ENCODE peak calls at places on chromosomes 11 and 22, in four cellular contexts. R is GM12878, S is GM12891, P is K562. N is an unnamed sample.

GRCh38 chr11:67262731-67263675 is 3.3 kb upstream of the GRK2 start:
- DNase-seq in P (peak; percentile 81), S (peak; percentile 79), R (no peak), N (peak; percentile 93)

GRCh38 chr11:62508336-62509058 is 38.1 kb downstream of the AHNAK start:
- DNase-seq in S (no peak), P (peak; percentile 68), R (no peak), N (no peak)

GRCh38 chr11:34380696-34381095 is 22.9 kb upstream of the ABTB2 start:
- DNase-seq in R (no peak), S (no peak), P (no peak), N (no peak)

GRCh38 chr11:17256512-17256911 is 20.0 kb upstream of the NUCB2 start:
- DNase-seq in R (no peak), S (no peak), P (no peak), N (no peak)

GRCh38 chr11:103988595-103988969 is 47.9 kb upstream of the DDI1 start:
- DNase-seq in S (no peak), R (no peak), P (no peak), N (no peak)

GRCh38 chr11:15742626-15743243 is 613.6 kb downstream of the SOX6 start:
- DNase-seq in S (no peak), P (no peak), R (no peak), N (no peak)

GRCh38 chr22:44452531-44453420 is 45.3 kb downstream of the RTL6 start:
- DNase-seq in P (no peak), S (no peak), R (no peak), N (no peak)

GRCh38 chr22:27995801-27996528 is 76.9 kb upstream of the PITPNB start:
- DNase-seq in S (no peak), R (no peak), P (no peak), N (no peak)

GRCh38 chr11:6356503-6356902 is 33.8 kb upstream of the SMPD1 start:
- DNase-seq in S (no peak), R (no peak), P (no peak), N (no peak)

GRCh38 chr11:6353367-6353987 is 33.2 kb upstream of the CAVIN3 start:
- DNase-seq in S (peak; percentile 46), P (peak; percentile 64), R (peak; percentile 25), N (peak; percentile 20)

GRCh38 chr11:6350070-6350469 is 29.8 kb upstream of the CAVIN3 start:
- DNase-seq in S (no peak), P (no peak), R (no peak), N (no peak)

GRCh38 chr11:6354651-6355485 is 34.6 kb upstream of the CAVIN3 start:
- DNase-seq in S (no peak), P (no peak), R (no peak), N (no peak)

DNA sequence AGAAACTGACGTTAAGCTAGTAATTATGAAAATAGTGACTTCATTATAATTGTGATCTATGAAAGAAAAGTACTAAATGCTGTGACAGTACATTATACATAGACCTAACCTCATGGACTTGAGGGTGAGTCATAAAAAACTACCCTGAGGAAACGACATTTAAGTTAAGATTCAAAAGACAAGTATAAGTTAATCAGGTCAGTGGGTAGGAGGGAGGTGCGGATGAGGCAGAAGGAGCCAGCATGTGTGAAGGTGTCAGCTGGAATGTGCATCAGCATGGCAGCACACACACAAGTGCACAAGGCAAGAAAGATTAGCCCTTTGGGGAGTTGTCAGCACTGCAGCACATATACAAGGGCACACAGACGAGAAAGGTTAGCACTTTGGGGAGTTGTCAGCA is 31.5 kb upstream of the CAVIN3 start:
- DNase-seq in P (no peak), R (no peak), S (no peak), N (no peak)
- TF ChIP-seq SPI1 in P (no peak), R (no peak), S (no peak), N (no peak)

DNA sequence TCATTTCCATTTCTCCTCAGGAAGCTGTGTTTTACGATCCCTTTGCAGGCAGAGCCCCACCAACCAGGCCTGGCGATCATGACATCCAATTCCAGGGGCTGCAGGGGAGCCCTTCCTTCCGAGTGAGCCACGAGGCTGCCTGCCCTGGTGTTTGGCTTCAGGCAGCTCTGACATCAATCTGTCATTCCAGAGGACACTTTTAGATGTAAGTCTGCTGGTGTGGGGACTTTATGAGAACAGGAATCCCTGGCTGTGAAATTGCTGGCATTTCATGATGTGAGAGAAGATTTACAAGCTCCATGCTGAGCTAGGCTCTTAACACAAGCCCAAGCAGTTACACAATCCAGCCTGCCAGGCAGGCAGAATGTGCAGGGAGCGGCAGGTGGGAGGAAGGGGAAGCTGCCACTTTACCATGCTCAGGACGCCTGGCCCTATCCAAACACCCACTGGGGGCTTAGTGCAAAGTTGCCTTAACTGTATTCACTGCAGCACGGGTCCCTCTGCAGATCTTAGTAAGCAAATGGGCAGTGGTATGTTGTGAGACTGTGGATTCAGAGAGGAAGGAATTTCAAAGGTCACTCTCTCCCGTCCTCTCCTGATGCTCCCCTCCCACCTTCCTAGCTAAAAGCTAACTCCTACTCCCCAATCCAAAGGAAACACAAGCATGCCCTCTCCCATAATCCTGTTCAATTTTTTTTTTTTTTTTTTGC is 43.4 kb upstream of the MICAL2 start:
- DNase-seq in R (no peak), P (no peak), S (no peak), N (peak; percentile 73)
- TF ChIP-seq SPI1 in R (no peak), P (no peak), S (no peak), N (peak; percentile 26)

DNA sequence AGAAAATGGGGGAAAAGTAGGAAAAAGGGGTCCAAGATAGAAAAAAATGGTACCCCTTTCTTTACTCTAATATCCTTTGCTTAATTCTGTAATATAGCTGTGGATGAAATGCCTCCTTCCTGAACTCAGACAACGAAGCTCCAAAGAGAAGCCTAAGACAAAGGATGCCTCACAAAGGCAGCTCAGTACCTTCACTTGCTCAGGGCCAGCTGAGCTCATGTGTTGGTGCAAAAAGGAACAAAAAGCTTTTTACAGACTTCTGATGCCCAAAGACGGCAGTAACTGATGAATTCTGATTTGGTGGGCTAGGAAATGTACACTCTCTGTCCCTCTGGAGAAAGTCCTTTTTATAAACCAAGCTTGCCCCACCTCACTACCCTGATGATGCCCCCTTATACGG is 77.5 kb downstream of the DENND5A start:
- DNase-seq in S (no peak), P (no peak), R (no peak), N (no peak)
- TF ChIP-seq SPI1 in S (no peak), P (no peak), R (no peak), N (no peak)

GRCh38 chr22:38907767-38908166 is 35.8 kb upstream of the CBX6 start:
- DNase-seq in S (no peak), P (no peak), R (no peak), N (no peak)
- TF ChIP-seq SPI1 in S (no peak), P (no peak), R (no peak), N (no peak)

GRCh38 chr11:44775366-44776356 is 48.9 kb downstream of the TSPAN18 start:
- DNase-seq in S (peak; percentile 44), R (no peak), P (peak; percentile 87), N (peak; percentile 41)
- TF ChIP-seq SPI1 in S (no peak), R (no peak), P (no peak), N (no peak)

GRCh38 chr22:22397292-22397870 is 111.2 kb downstream of the ZNF280B start:
- DNase-seq in S (no peak), R (no peak), P (peak; percentile 48), N (no peak)
- TF ChIP-seq SPI1 in S (no peak), R (no peak), P (no peak), N (no peak)

DNA sequence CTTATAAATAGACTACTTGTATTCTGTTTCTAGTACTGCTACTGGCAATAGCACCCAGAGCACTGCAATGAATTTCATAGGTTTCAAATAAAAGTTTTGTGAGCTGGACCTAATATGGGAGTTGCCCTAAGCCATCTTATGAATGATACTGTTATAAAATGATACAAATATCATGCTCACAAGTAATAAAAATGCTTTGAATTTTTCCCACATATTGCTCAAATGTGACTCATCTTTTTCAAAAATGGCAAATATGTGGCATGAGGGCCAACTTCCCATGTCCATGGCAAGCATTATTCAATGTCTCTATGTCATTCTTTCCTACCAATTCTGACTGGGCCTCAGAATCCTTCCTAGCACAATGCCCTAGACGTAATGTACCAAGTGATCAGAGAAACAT is 137.6 kb downstream of the TRPC6 start:
- DNase-seq in S (no peak), R (no peak), P (no peak), N (no peak)
- TF ChIP-seq SPI1 in S (no peak), R (no peak), P (no peak), N (no peak)

DNA sequence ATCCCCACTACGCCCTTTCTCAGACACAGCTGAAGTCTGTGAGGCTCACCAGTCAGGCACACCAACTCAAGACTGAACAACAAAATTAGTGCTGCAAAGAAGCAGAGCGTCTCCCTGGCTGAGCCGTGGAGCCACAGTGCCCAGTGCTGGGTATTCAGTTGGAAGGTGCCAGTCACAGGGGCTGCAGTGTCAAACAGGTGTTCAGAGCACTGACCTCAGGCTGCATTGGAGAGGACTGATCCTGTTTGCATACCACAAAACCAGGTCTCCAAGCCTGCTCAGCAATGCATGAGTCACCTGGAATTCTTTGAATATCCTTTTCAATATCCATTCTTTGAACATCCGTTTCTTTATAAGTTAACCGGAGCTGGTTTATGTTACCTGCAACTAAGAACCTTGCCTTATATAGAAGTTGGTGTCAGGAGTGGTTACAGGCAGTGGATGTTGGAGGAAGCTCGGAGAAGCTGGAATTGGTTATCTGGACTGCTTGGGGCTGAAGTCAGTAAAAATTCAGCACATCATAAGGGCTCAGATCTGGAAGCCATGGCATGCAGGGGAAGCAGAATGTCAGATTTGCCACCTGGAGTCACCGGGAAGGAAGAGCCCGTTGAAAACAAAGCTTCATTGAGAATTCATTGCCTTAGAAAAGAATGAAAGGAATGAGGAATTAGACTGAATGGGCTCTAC is 30.3 kb downstream of the PDGFB start:
- DNase-seq in S (no peak), P (no peak), R (no peak), N (no peak)
- TF ChIP-seq SPI1 in S (no peak), P (no peak), R (no peak), N (no peak)